ENCODE peak calls at places on chromosomes 5 and 9, in five cellular contexts. W is SK-N-SH, C is GM12878, G is GM12891, P is H1. U is an unnamed sample.

GRCh38 chr9:86940774-86941173 is 6.5 kb downstream of the GAS1 start:
- DNase-seq in W (no peak), C (no peak), G (no peak), P (no peak), U (no peak)

GRCh38 chr5:91848453-91848852 is 465.3 kb upstream of the ARRDC3 start:
- DNase-seq in W (no peak), C (no peak), G (no peak), P (no peak), U (no peak)

GRCh38 chr5:3546028-3546427 is 49.6 kb upstream of the IRX1 start:
- DNase-seq in W (no peak), C (no peak), G (no peak), P (no peak), U (no peak)

GRCh38 chr5:65858316-65858715 is 68.1 kb upstream of the ERBIN start:
- DNase-seq in W (no peak), C (no peak), G (no peak), P (no peak), U (no peak)

GRCh38 chr5:746258-746761 is 38.2 kb downstream of the ZDHHC11B start:
- DNase-seq in W (peak; percentile 28), C (no peak), G (no peak), P (no peak), U (no peak)

GRCh38 chr5:135487839-135488514 is 35.8 kb upstream of the TIFAB start:
- DNase-seq in W (no peak), C (no peak), G (no peak), P (no peak), U (no peak)

GRCh38 chr9:76542360-76542759 is 83.4 kb downstream of the GCNT1 start:
- DNase-seq in W (no peak), C (no peak), G (no peak), P (no peak), U (no peak)

GRCh38 chr5:82635561-82636288 is 357.6 kb upstream of the RPS23 start:
- DNase-seq in W (no peak), C (no peak), G (no peak), P (no peak), U (no peak)

GRCh38 chr9:136342191-136343120 is 15.1 kb downstream of the GPSM1 start:
- DNase-seq in W (peak; percentile 87), C (peak; percentile 23), G (peak; percentile 80), P (peak; percentile 80), U (peak; percentile 72)

GRCh38 chr9:105142406-105143092 is 101.9 kb upstream of the SLC44A1 start:
- DNase-seq in W (no peak), C (no peak), G (no peak), P (no peak), U (no peak)

GRCh38 chr5:158921441-158922262 is 178.1 kb downstream of the EBF1 start:
- DNase-seq in W (no peak), C (peak; percentile 75), G (no peak), P (no peak), U (no peak)

GRCh38 chr5:131221888-131222287 is 42.0 kb upstream of the CDC42SE2 start:
- DNase-seq in W (no peak), C (no peak), G (no peak), P (no peak), U (no peak)

GRCh38 chr5:143987751-143988560 is 176.0 kb downstream of the HMHB1 start:
- DNase-seq in W (no peak), C (no peak), G (no peak), P (no peak), U (no peak)

GRCh38 chr5:125149503-125149902 is 403.1 kb upstream of the ZNF608 start:
- DNase-seq in W (peak; percentile 30), C (no peak), G (no peak), P (no peak), U (no peak)

GRCh38 chr9:4796988-4797956 is 4.5 kb downstream of the RCL1 start:
- DNase-seq in W (peak; percentile 51), C (no peak), G (no peak), P (no peak), U (no peak)

GRCh38 chr9:70427161-70427945 is 12.9 kb upstream of the KLF9 start:
- DNase-seq in W (no peak), C (no peak), G (no peak), P (no peak), U (no peak)

GRCh38 chr5:78526049-78526525 is 122.5 kb downstream of the LHFPL2 start:
- DNase-seq in W (no peak), C (peak; percentile 48), G (no peak), P (no peak), U (no peak)
- TF ChIP-seq TAF1 in W (no peak), C (no peak), G (no peak), P (no peak), U (no peak)

GRCh38 chr5:22070151-22070550 is 783.0 kb downstream of the CDH12 start:
- DNase-seq in W (no peak), C (no peak), G (no peak), P (no peak), U (no peak)
- TF ChIP-seq POLR2AphosphoS5 in W (no peak), C (no peak), G (no peak), P (no peak), U (no peak)

GRCh38 chr5:118967059-118967508 is 21.3 kb downstream of the DTWD2 start:
- DNase-seq in W (no peak), C (no peak), G (no peak), P (no peak), U (no peak)

GRCh38 chr5:118963169-118963568 is 25.2 kb downstream of the DTWD2 start:
- DNase-seq in W (no peak), C (no peak), G (no peak), P (no peak), U (no peak)

GRCh38 chr5:118965913-118966312 is 22.4 kb downstream of the DTWD2 start:
- DNase-seq in W (no peak), C (no peak), G (no peak), P (no peak), U (no peak)

GRCh38 chr5:118968406-118968911 is 19.9 kb downstream of the DTWD2 start:
- DNase-seq in W (no peak), C (no peak), G (no peak), P (no peak), U (no peak)

GRCh38 chr5:118968925-118969375 is 19.4 kb downstream of the DTWD2 start:
- DNase-seq in W (no peak), C (no peak), G (no peak), P (no peak), U (no peak)
- TF ChIP-seq TAF1 in W (no peak), C (no peak), G (no peak), P (no peak), U (no peak)

DNA sequence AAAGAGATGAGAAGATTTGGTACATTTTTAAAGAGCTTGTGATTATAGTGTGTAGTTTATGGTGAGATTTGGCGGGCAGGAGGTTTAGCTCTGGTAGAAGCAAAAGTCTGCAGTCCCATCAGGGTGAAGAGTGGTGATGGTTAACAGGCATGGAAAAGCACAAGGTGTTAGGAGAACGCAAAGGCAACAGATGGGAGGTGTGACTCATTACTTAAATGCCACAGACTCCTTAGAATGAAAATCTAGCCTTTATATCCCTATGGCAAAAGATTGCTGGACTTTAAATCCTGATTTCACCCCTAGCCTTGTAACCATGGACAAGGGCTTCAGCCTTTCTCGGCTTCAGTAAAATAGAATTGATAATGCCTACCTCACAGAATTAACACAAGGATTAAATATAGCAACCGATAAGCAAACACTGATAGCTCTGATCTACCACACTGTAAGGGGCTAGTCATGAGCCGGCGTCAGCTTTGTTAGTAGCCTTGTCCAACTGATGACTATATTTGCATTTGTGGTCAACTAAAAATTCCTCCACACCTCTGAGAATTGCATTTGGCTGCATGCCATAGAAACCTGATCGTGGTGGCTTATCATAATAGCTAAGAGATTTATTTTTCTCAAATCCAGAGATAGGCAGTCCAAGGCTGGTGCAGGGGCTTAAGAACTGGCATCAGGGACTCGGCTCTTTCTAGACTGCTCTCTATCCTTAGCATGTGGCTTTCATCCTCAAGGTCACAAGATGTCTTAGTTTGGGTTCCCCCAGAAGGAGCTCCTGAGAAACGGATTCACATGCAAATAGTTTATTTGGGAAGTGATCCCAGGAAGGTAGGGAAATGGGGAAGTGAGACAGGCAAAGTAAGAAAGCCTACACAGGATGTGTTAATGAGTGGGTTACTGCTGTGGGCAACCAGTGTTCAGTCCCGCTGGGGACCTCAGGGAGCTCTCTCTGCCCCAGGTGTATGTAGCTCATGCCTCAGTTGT is 19.6 kb downstream of the MFAP3 start:
- DNase-seq in W (no peak), C (peak; percentile 63), G (no peak), P (no peak), U (no peak)
- TF ChIP-seq POLR2AphosphoS5 in W (no peak), C (no peak), G (no peak), P (no peak), U (no peak)